ENCODE peak calls at places on chromosomes 7 and 10, in six cellular contexts. S, C, B, V, I and T are unnamed samples.
A peak's percentile ranks its signal among the peaks of the same experiment; 100 is the strongest.

GRCh38 chr7:101733713-101734475 is 83.5 kb upstream of the CUX1 start:
- DNase-seq in I (peak; percentile 87), B (peak; percentile 72), S (peak; percentile 45), V (no peak), C (peak; percentile 72), T (no peak)

GRCh38 chr10:70381491-70382421 is 669 bp downstream of the LRRC20 start:
- DNase-seq in V (no peak), C (peak; percentile 64), S (no peak), I (peak; percentile 80), B (peak; percentile 51), T (no peak)

GRCh38 chr7:114310344-114311118 is 104.1 kb upstream of the FOXP2 start:
- DNase-seq in C (no peak), B (no peak), I (no peak), V (no peak), S (peak; percentile 1), T (peak; percentile 5)

GRCh38 chr7:151494569-151495284 is 25.0 kb downstream of the RHEB start:
- DNase-seq in B (no peak), I (no peak), S (no peak), C (no peak), V (no peak), T (no peak)

GRCh38 chr7:99525713-99526440 is 21.4 kb downstream of the ZKSCAN5 start:
- DNase-seq in V (no peak), B (peak; percentile 12), C (no peak), I (peak; percentile 28), S (no peak), T (peak; percentile 48)

GRCh38 chr10:17665742-17666141 is 21.8 kb downstream of the STAM start:
- DNase-seq in C (no peak), I (no peak), V (no peak), S (peak; percentile 93), B (peak; percentile 96), T (peak; percentile 87)

GRCh38 chr10:28580825-28581224 is 47.9 kb downstream of the WAC start:
- DNase-seq in S (no peak), I (no peak), V (no peak), B (no peak), C (no peak), T (peak; percentile 79)

GRCh38 chr10:90319188-90319914 is 538.5 kb downstream of the HTR7 start:
- DNase-seq in B (peak; percentile 75), S (peak; percentile 43), I (peak; percentile 8), C (no peak), V (no peak), T (peak; percentile 95)

GRCh38 chr7:107937514-107937913 is 46.5 kb downstream of the DLD start:
- DNase-seq in B (no peak), I (no peak), S (peak; percentile 20), C (no peak), V (no peak), T (peak; percentile 87)

GRCh38 chr10:11908991-11909390 is 85.8 kb downstream of the PROSER2 start:
- DNase-seq in B (no peak), I (no peak), V (no peak), C (no peak), S (no peak), T (no peak)

GRCh38 chr7:65390588-65390987 is 16.9 kb downstream of the ZNF92 start:
- DNase-seq in S (no peak), V (no peak), I (no peak), B (no peak), C (no peak), T (no peak)

GRCh38 chr10:24315211-24315610 is 106.3 kb downstream of the KIAA1217 start:
- DNase-seq in S (no peak), C (no peak), V (no peak), B (no peak), I (no peak), T (no peak)

GRCh38 chr10:28687683-28688001 is 10.3 kb downstream of the BAMBI start:
- DNase-seq in C (no peak), I (no peak), V (no peak), B (no peak), S (no peak), T (no peak)

GRCh38 chr7:122770943-122771342 is 68.2 kb upstream of the RNF148 start:
- DNase-seq in B (no peak), V (no peak), I (no peak), S (no peak), C (no peak), T (no peak)

GRCh38 chr10:44982114-44982460 is 3.5 kb upstream of the DEPP1 start:
- DNase-seq in S (no peak), B (peak; percentile 20), V (peak; percentile 26), C (no peak), I (no peak), T (peak; percentile 25)

GRCh38 chr7:2701832-2702593 is 14.0 kb downstream of the AMZ1 start:
- DNase-seq in B (peak; percentile 64), V (peak; percentile 87), C (no peak), S (peak; percentile 74), I (no peak), T (no peak)

GRCh38 chr7:130069179-130069977 is 956 bp upstream of the KLHDC10 start:
- DNase-seq in S (no peak), B (no peak), C (no peak), I (no peak), V (no peak), T (no peak)

GRCh38 chr10:21649441-21649872 is 115.4 kb downstream of the MLLT10 start:
- DNase-seq in I (no peak), V (no peak), B (no peak), C (no peak), S (no peak), T (no peak)

GRCh38 chr10:48458662-48459048 is 146.2 kb downstream of the ARHGAP22 start:
- DNase-seq in V (no peak), I (no peak), C (no peak), S (no peak), B (no peak), T (no peak)

GRCh38 chr7:37027104-37027503 is 302.8 kb upstream of the AOAH start:
- DNase-seq in S (no peak), I (no peak), V (no peak), C (no peak), B (no peak), T (no peak)

GRCh38 chr7:40401406-40401805 is 266.6 kb downstream of the SUGCT start:
- DNase-seq in B (no peak), V (no peak), S (no peak), I (no peak), C (no peak), T (no peak)

GRCh38 chr10:22003111-22003963 is at the start of gene DNAJC1:
- DNase-seq in S (peak; percentile 90), B (peak; percentile 96), I (peak; percentile 98), V (peak; percentile 98), C (peak; percentile 100), T (peak; percentile 96)

GRCh38 chr7:19101911-19102310 is 15.5 kb downstream of the TWIST1 start:
- DNase-seq in C (no peak), B (no peak), V (no peak), S (peak; percentile 75), I (no peak), T (no peak)

GRCh38 chr7:128266891-128267839 is 26.1 kb downstream of the LEP start:
- DNase-seq in B (peak; percentile 84), I (peak; percentile 17), C (no peak), S (peak; percentile 77), V (peak; percentile 34), T (peak; percentile 87)

GRCh38 chr10:13386021-13386420 is 37.9 kb upstream of the SEPHS1 start:
- DNase-seq in B (no peak), V (no peak), S (no peak), C (no peak), I (no peak), T (no peak)

GRCh38 chr10:13388478-13388877 is 40.4 kb upstream of the SEPHS1 start:
- DNase-seq in C (no peak), S (no peak), I (no peak), V (no peak), B (no peak), T (no peak)

DNA sequence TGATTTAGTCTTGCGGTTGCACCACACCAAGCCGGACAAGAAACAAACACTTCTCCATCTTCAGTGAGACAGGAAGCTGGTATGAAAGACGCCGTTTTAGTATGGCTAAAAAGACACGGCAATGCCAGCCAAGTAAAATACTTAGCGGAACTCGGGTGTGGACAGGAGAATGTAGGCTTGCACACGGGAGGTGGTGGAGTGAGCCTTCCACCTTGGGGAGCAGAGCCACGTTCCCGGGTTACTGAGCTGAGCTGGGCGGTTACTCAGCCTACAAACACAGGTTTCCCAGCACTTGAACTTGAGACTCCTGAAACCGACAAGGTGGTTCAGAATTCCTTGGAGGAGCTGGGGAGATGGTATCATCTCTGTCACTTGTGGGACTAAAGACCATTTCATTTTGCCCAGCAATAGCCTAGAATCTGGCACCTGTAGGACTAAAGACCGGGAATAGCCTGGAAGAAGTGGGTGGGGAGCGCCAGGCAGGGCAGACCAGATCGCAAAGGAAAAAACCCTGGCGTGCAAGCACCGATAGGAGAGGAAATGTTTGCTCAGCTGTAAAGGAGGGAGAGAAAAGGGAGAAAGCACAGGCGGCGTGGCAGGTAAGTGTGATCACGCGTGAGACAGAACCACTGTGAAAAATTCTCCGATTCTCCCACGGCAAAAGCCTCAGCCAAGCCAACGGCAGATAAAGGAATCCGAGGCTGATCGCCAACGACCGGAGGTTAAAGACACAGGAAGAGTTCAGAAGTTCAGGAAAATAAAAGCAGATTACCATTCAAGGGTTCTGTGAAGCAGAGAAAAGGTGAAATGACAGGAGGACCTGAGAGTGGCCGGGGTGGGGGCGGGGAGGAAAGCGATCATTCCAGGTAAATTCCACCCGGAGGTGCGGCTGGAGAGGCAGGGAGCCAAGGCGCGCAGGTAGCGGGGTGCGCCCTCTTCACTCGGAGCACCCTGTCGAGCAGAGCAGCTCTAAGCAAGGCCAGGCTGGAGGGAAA is 35.0 kb upstream of the SEPHS1 start:
- DNase-seq in I (no peak), S (no peak), C (peak; percentile 87), V (no peak), B (no peak), T (peak; percentile 52)
- H3K4me3 ChIP-seq in I (no peak overlapping the region), S (peak overlapping the region; percentile 12), C (no peak overlapping the region), V (peak overlapping the region; percentile 35), B (no peak overlapping the region), T (peak overlapping the region; percentile 49)

GRCh38 chr7:31734456-31734855 is 47.4 kb downstream of the PPP1R17 start:
- DNase-seq in C (no peak), V (no peak), S (peak; percentile 56), B (no peak), I (no peak), T (peak; percentile 87)

GRCh38 chr7:31741852-31742251 is 54.8 kb downstream of the PPP1R17 start:
- DNase-seq in V (no peak), C (no peak), S (no peak), B (no peak), I (no peak), T (peak; percentile 31)

GRCh38 chr7:31735991-31736982 is 49.3 kb downstream of the PPP1R17 start:
- DNase-seq in V (peak; percentile 82), B (peak; percentile 65), I (peak; percentile 80), S (peak; percentile 57), C (peak; percentile 45), T (peak; percentile 75)
- TF ChIP-seq CTCF in V (peak; percentile 97), B (peak; percentile 89), I (peak; percentile 89), S (peak; percentile 92), C (peak; percentile 66), T (peak; percentile 93)

DNA sequence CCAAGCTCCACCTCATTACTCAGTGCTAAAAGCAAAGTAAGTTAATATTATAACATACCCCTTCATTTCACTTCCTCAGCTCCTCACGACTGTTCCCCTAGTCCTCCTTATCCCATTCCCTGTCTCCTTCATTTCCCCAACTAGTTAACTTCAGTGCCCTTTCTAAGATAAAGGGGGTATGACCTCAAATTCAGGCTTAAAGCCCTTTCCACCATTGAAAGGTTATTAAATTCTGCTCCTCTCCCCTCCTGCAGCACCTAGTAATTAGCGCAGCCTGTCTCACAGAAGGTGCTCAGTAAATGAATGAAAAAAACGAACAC is 1.0 kb downstream of the CRPPA start:
- DNase-seq in V (no peak), B (no peak), C (no peak), S (no peak), I (no peak), T (no peak)
- H3K4me3 ChIP-seq in V (peak overlapping the region; percentile 83), B (peak overlapping the region; percentile 48), C (no peak overlapping the region), S (peak overlapping the region; percentile 72), I (peak overlapping the region; percentile 43), T (peak overlapping the region; percentile 55)

GRCh38 chr10:110192552-110192951 is 14.9 kb upstream of the MXI1 start:
- DNase-seq in S (no peak), C (no peak), V (no peak), I (no peak), B (no peak), T (no peak)
- TF ChIP-seq CTCF in S (no peak), C (no peak), V (no peak), I (peak; percentile 13), B (no peak), T (no peak)